ENCODE peak calls at places on chromosome 12, in four cellular contexts. L is coronary artery, O is upper lobe of right lung, U is nephron progenitor cell. F is an unnamed sample.
A peak's percentile ranks its signal among the peaks of the same experiment; 100 is the strongest.

GRCh38 chr12:111429760-111430417 is 24.2 kb downstream of the SH2B3 start:
- DNase-seq in L (no peak), O (no peak), U (no peak), F (no peak)

GRCh38 chr12:55969356-55969755 is 2.7 kb downstream of the CDK2 start:
- DNase-seq in L (no peak), U (no peak), O (no peak), F (no peak)

GRCh38 chr12:57380300-57380699 is 50.5 kb downstream of the R3HDM2 start:
- DNase-seq in U (no peak), O (no peak), L (no peak), F (no peak)

GRCh38 chr12:40225984-40226602 is 1.3 kb downstream of the LRRK2 start:
- DNase-seq in U (no peak), L (no peak), O (no peak), F (no peak)

GRCh38 chr12:34291426-34291901 is 269.2 kb downstream of the ALG10 start:
- DNase-seq in U (no peak), O (no peak), L (peak; percentile 57), F (no peak)

GRCh38 chr12:91818236-91819131 is 327.2 kb downstream of the BTG1 start:
- DNase-seq in O (no peak), U (no peak), L (no peak), F (no peak)

GRCh38 chr12:127334324-127334723 is 932.6 kb upstream of the TMEM132C start:
- DNase-seq in U (no peak), L (no peak), O (no peak), F (no peak)

GRCh38 chr12:39628836-39629235 is 9.2 kb upstream of the ABCD2 start:
- DNase-seq in L (no peak), U (no peak), O (no peak), F (no peak)

GRCh38 chr12:12734561-12735071 is 17.4 kb downstream of the CDKN1B start:
- DNase-seq in U (no peak), L (no peak), O (no peak), F (no peak)

GRCh38 chr12:47068539-47068938 is 10.9 kb upstream of the PCED1B start:
- DNase-seq in O (no peak), L (no peak), U (no peak), F (no peak)

GRCh38 chr12:79414252-79414651 is 276.5 kb downstream of the PAWR start:
- DNase-seq in L (no peak), O (no peak), U (no peak), F (no peak)

GRCh38 chr12:95218852-95219171 is 1.2 kb downstream of the VEZT start:
- DNase-seq in U (peak; percentile 23), O (no peak), L (no peak), F (no peak)

DNA sequence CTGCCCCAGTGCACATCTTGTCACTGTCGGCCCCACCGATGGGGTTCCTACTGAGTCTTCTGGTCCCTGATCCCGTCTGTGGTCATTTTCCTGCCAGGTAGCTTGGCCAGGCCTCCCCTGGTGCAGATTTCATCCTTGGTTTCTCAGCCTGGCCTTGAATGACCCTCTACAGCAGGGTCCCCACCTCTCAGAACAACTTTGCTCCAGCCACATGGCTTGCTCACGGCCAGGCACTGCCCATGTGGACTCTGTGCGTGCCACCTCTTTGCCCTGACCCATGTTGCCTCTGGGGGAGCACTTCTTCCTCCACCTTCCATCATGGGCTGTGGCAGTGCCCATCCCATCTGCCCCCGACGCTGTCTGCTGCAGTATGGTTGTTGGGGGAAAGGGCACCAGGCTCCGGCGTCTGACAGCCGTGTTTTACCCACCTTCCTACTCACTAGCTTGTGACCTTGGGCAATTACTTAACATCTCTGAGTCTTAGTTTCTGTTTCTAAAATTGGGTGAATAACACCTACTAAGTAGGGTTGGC is 2.0 kb upstream of the PTPN6 start:
- DNase-seq in L (no peak), O (peak; percentile 84), U (no peak), F (no peak)
- TF ChIP-seq CTCF in L (no peak), O (peak; percentile 29), U (no peak), F (no peak)

DNA sequence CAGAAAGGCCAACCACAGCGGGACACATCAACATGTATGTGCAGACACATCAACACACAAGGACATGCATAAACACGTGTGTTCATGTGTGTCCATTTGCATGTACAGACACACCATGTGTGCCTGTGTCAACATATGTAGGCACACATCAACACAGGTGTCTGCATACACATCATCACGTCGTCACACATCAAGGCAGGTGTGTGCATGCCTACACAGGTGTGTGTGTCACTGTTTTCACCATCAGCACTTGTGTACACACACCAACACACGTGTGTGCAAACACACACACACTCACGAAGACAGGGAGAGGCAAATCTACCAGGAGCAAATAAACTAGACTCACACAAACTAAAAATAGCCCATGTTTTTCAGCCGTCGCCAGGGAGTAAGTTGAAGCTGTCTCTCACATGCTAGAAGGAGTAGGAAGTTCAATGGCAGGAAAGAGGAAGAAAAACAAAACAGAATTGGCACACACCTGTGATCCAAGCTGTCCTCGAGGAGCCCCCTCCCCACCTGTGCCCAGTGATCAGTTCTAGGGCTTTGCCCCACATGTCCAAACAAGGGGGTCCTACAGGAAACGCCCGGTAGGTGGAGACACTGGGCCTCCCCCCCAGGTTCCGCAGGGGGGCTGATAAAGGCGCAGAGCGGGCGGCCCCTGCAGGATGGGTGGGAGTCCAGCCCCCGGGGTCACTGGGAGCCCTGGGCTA is 7.4 kb downstream of the SCARB1 start:
- DNase-seq in L (no peak), O (no peak), U (no peak), F (no peak)
- TF ChIP-seq CTCF in L (no peak), O (peak; percentile 31), U (no peak), F (no peak)

GRCh38 chr12:116915326-116915725 is 4.6 kb downstream of the FBXW8 start:
- DNase-seq in U (no peak), O (no peak), L (no peak), F (no peak)

GRCh38 chr12:116916122-116916521 is 5.4 kb downstream of the FBXW8 start:
- DNase-seq in O (no peak), L (no peak), U (no peak), F (no peak)

GRCh38 chr12:116918464-116918863 is 7.7 kb downstream of the FBXW8 start:
- DNase-seq in O (no peak), U (no peak), L (no peak), F (no peak)

GRCh38 chr12:116919247-116919671 is 8.5 kb downstream of the FBXW8 start:
- DNase-seq in U (no peak), O (no peak), L (no peak), F (no peak)

GRCh38 chr12:116916714-116917114 is 6.0 kb downstream of the FBXW8 start:
- DNase-seq in L (no peak), O (peak; percentile 76), U (no peak), F (no peak)
- TF ChIP-seq CTCF in L (no peak), O (peak; percentile 15), U (no peak), F (no peak)

DNA sequence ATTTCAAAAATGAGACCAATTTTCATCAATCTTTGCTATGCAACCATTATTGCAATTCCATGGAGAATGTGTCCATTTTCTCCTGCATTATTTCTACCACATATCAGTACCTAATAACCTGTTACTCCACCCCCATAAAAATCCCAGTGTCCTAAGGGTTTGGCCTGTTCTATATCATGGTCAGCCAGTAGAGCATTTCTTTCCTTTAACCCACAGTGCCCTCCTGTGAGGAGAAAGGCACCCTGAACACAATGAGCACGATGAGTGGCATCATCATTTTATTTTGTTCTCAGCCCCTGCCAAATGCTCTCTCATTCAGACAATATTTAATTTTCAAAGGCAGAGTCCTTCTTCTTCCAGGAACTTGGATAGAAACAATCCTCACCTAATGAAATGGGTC is 11.6 kb upstream of the IFNG-AS1 start:
- DNase-seq in L (no peak), U (no peak), O (no peak), F (no peak)
- TF ChIP-seq CTCF in L (no peak), U (no peak), O (no peak), F (no peak)

GRCh38 chr12:120093592-120094355 is 22.8 kb downstream of the RAB35 start:
- DNase-seq in L (no peak), U (peak; percentile 73), O (no peak), F (no peak)

GRCh38 chr12:120091371-120092090 is 25.0 kb downstream of the RAB35 start:
- DNase-seq in U (no peak), L (no peak), O (no peak), F (no peak)

GRCh38 chr12:120094485-120094884 is 22.1 kb downstream of the RAB35 start:
- DNase-seq in L (no peak), U (no peak), O (no peak), F (no peak)

GRCh38 chr12:120093336-120093591 is 23.3 kb downstream of the RAB35 start:
- DNase-seq in O (no peak), U (no peak), L (no peak), F (no peak)

DNA sequence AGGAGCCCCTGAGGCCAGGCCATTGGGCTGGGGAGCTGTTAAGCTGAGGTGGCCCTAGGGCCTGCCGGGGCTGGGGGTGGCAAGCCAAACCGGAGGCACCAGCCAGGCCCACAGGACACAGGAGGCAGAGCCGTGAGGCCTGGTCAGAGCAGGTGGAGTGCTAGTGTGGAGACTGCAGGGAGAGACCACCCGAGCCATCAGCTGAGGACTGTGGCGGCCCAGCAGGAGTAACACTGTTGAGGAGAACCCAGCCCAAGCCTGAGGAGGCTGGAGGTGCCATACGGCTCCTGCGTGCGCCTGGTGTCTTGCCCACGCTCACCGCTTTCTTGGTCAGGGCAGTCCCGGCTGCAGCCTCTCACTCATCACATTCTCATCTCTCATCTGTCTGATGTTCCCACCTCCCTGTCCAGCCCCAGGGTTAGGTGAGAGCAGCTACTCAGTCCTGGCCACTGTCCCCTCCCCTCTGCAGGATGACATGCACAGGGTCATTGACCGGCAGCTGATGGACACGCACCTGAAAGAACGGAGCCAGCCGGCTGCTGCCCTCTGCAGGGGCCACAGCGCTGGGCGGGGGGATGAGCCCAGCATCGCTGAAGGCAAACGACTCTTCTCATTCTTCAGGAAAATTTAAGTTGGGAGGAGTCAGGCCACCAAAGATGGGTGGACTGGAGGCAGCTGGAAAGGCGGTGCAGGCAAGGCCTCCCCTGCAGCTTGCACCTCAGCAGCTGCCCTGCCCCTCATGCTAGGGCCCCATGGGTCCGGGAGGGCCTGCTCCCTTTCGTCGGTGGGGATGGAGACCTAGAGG is 23.8 kb downstream of the RAB35 start:
- DNase-seq in U (no peak), O (no peak), L (no peak), F (no peak)
- TF ChIP-seq CTCF in U (no peak), O (no peak), L (no peak), F (no peak)

GRCh38 chr12:1760566-1761382 is 59.6 kb upstream of the LRTM2 start:
- DNase-seq in O (no peak), L (no peak), U (no peak), F (no peak)
- TF ChIP-seq CTCF in O (no peak), L (no peak), U (no peak), F (no peak)

GRCh38 chr12:131827961-131828534 is at the start of gene MMP17:
- DNase-seq in L (peak; percentile 67), U (peak; percentile 84), O (peak; percentile 66), F (no peak)
- TF ChIP-seq CTCF in L (no peak), U (no peak), O (no peak), F (no peak)

GRCh38 chr12:25151476-25151875 is 43.5 kb downstream of the DNAI7 start:
- DNase-seq in O (no peak), L (peak; percentile 76), U (no peak), F (no peak)

GRCh38 chr12:25152055-25152454 is 42.9 kb downstream of the DNAI7 start:
- DNase-seq in U (no peak), O (no peak), L (no peak), F (no peak)

GRCh38 chr12:25155031-25155576 is 39.9 kb downstream of the DNAI7 start:
- DNase-seq in U (no peak), L (no peak), O (no peak), F (no peak)
- TF ChIP-seq CTCF in U (peak; percentile 72), L (no peak), O (peak; percentile 68), F (peak; percentile 67)

GRCh38 chr12:26921886-26922285 is 15.9 kb downstream of the INTS13 start:
- DNase-seq in U (no peak), L (no peak), O (no peak), F (no peak)

GRCh38 chr12:26919216-26919555 is 18.6 kb downstream of the INTS13 start:
- DNase-seq in O (no peak), U (no peak), L (no peak), F (no peak)

GRCh38 chr12:26918321-26919215 is 19.2 kb downstream of the INTS13 start:
- DNase-seq in L (no peak), U (no peak), O (no peak), F (no peak)
- TF ChIP-seq CTCF in L (no peak), U (no peak), O (peak; percentile 27), F (peak; percentile 18)